ENCODE peak calls at places on chromosomes 6 and 20, in seven cellular contexts. S is breast epithelium, V is uterus, K is aorta, N is MM.1S, P is psoas muscle, H is PC-9. O is an unnamed sample. For H3K4me1, the result is how much of the 10 kb centered on the place peaks cover.

GRCh38 chr6:127582777-127583462 is 5.9 kb downstream of the C6orf58 start:
- DNase-seq in S (no peak), V (no peak), K (no peak), N (no peak), P (no peak), H (no peak), O (no peak)

GRCh38 chr20:20755227-20755626 is 42.8 kb upstream of the RALGAPA2 start:
- DNase-seq in S (no peak), V (no peak), K (no peak), N (no peak), P (no peak), H (no peak), O (no peak)

GRCh38 chr20:47024461-47024937 is 129.9 kb downstream of the EYA2 start:
- DNase-seq in S (no peak), V (peak), K (no peak), N (peak), P (no peak), H (no peak), O (no peak)

GRCh38 chr20:62219101-62219991 is 732 bp downstream of the HRH3 start:
- DNase-seq in S (no peak), V (no peak), K (no peak), N (no peak), P (no peak), H (no peak), O (no peak)

GRCh38 chr6:137520520-137520919 is 26.3 kb upstream of the OLIG3 start:
- DNase-seq in S (no peak), V (no peak), K (no peak), N (no peak), P (no peak), H (no peak), O (no peak)

GRCh38 chr6:69038841-69039240 is 403.8 kb downstream of the ADGRB3 start:
- DNase-seq in S (no peak), V (no peak), K (no peak), N (no peak), P (no peak), H (no peak), O (no peak)

GRCh38 chr20:47681977-47682812 is 103.1 kb downstream of the SULF2 start:
- DNase-seq in S (no peak), V (peak), K (no peak), N (no peak), P (peak), H (no peak), O (no peak)

GRCh38 chr6:10720229-10720959 is 2.5 kb upstream of the TMEM14C start:
- DNase-seq in S (no peak), V (peak), K (peak), N (peak), P (peak), H (peak), O (no peak)

GRCh38 chr20:36098364-36098763 is 56.2 kb upstream of the EPB41L1 start:
- DNase-seq in S (peak), V (no peak), K (peak), N (peak), P (no peak), H (peak), O (no peak)
- H3K27ac ChIP-seq in S (peak), V (peak), K (peak), N (peak), P (no peak), H (peak), O (no peak)

GRCh38 chr6:53331678-53332077 is 17.1 kb downstream of the ELOVL5 start:
- DNase-seq in S (no peak), V (no peak), K (no peak), N (no peak), P (no peak), H (no peak), O (no peak)

GRCh38 chr6:53336070-53336469 is 12.7 kb downstream of the ELOVL5 start:
- DNase-seq in S (no peak), V (no peak), K (no peak), N (no peak), P (no peak), H (no peak), O (no peak)

GRCh38 chr6:53335224-53335994 is 13.3 kb downstream of the ELOVL5 start:
- DNase-seq in S (no peak), V (no peak), K (no peak), N (peak), P (no peak), H (no peak), O (no peak)

GRCh38 chr6:53330137-53330536 is 18.6 kb downstream of the ELOVL5 start:
- DNase-seq in S (no peak), V (no peak), K (no peak), N (no peak), P (no peak), H (no peak), O (no peak)

GRCh38 chr6:53333439-53334408 is 15.0 kb downstream of the ELOVL5 start:
- DNase-seq in S (no peak), V (no peak), K (no peak), N (no peak), P (no peak), H (no peak), O (no peak)
- H3K4me1 ChIP-seq in S (under half), V (under half), K (under half), N (under half), P (under half), H (under half), O (under half)

GRCh38 chr6:6808915-6809314 is 220.4 kb downstream of the LY86 start:
- DNase-seq in S (no peak), V (no peak), K (no peak), N (no peak), P (no peak), H (no peak), O (no peak)

GRCh38 chr6:6808343-6808742 is 219.8 kb downstream of the LY86 start:
- DNase-seq in S (no peak), V (no peak), K (no peak), N (no peak), P (no peak), H (no peak), O (no peak)

GRCh38 chr6:6811151-6812002 is 222.9 kb downstream of the LY86 start:
- DNase-seq in S (peak), V (no peak), K (no peak), N (peak), P (no peak), H (peak), O (no peak)

GRCh38 chr6:6812427-6812826 is 223.9 kb downstream of the LY86 start:
- DNase-seq in S (no peak), V (no peak), K (no peak), N (no peak), P (no peak), H (no peak), O (no peak)

GRCh38 chr6:6810727-6811126 is 222.2 kb downstream of the LY86 start:
- DNase-seq in S (no peak), V (no peak), K (no peak), N (peak), P (no peak), H (no peak), O (no peak)
- H3K4me3 ChIP-seq in S (no peak), V (no peak), K (no peak), N (peak), P (peak), H (peak), O (no peak)

DNA sequence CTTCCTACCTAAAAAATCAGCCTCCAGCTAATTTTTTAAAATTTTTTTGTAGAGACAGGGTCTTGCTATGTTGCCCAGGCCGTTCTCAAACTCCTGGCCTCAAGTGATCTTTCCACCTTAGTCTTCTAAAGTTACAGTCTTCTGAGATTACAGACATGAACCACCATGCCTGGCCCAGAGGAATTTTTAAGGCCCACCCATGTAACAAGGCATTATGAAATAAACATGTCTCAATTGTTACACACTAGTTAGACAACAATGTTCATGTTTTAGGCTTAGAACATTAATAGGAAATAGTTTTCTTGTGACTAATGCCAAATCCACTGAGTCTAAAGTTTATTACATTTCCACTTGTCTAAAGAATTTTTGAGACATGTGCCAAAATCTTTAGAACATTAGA is 221.2 kb downstream of the LAMA2 start:
- DNase-seq in S (no peak), V (no peak), K (no peak), N (no peak), P (no peak), H (no peak), O (no peak)
- H3K27ac ChIP-seq in S (peak), V (peak), K (no peak), N (no peak), P (no peak), H (no peak), O (no peak)

GRCh38 chr6:1346556-1347186 is 34.8 kb downstream of the FOXQ1 start:
- DNase-seq in S (no peak), V (no peak), K (no peak), N (no peak), P (no peak), H (no peak), O (no peak)
- H3K4me1 ChIP-seq in S (under half), V (under half), K (under half), N (under half), P (under half), H (under half), O (under half)

GRCh38 chr6:113065606-113066005 is 718.5 kb downstream of the RFPL4B start:
- DNase-seq in S (no peak), V (no peak), K (no peak), N (no peak), P (no peak), H (no peak), O (no peak)

GRCh38 chr6:113068569-113068968 is 721.4 kb downstream of the RFPL4B start:
- DNase-seq in S (no peak), V (no peak), K (no peak), N (no peak), P (no peak), H (no peak), O (no peak)

GRCh38 chr6:113073611-113074191 is 726.6 kb downstream of the RFPL4B start:
- DNase-seq in S (no peak), V (no peak), K (no peak), N (no peak), P (no peak), H (no peak), O (no peak)

DNA sequence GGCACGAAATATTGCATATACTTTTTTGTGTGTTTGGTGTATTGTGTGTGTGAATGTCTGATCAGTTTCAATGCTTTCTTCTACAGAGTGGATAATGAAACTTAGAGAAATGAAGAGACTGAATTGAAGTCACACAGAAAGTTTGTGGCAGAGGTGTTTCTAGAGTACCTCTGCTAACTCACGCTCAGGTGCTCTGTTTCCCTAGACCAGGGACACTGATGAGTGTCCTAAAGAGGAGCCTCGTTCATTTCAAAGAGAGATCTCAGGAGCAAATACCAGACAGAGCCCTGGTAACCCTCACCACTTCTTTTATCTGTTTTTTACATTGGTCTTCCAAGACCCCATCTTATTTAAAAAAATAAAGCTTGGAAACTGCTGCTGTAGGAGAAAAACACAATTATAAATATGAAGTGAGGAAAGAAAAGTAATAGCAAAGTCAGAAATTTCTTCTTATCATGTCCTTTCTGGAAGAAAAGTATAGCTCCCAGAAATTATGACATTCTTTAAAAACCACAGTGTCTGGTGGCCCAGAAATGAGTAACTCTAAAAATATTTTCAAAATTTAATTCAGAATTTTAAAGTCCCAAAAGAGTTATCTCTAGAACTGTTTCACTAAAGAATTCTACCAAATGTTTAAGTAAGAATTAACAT is 720.6 kb downstream of the RFPL4B start:
- DNase-seq in S (no peak), V (no peak), K (no peak), N (peak), P (no peak), H (no peak), O (no peak)
- H3K4me3 ChIP-seq in S (no peak), V (no peak), K (no peak), N (no peak), P (no peak), H (no peak), O (no peak)

GRCh38 chr20:64072664-64073063 is 6.7 kb downstream of the RGS19 start:
- DNase-seq in S (no peak), V (no peak), K (no peak), N (no peak), P (no peak), H (no peak), O (no peak)
- H3K27ac ChIP-seq in S (no peak), V (no peak), K (no peak), N (no peak), P (no peak), H (no peak), O (no peak)

DNA sequence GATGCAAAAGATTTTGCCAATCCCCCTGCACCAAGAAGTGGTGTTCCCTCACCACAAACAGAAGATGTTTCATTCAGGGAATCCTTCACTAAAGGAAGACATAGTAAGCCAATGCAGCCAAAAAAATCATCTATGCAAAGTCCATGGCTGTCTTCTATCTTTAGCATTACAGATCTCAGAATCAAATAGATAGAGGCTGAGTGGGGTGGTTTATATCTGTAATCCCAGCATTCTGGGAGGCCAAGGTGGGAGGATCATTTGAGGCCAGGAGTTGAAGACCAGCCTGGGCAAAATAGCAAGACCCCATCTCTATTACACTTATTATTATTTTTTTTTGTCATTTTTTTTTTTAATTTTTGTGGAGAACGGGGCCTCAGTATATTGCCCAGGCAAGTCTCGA is 32.9 kb upstream of the ZNF217 start:
- DNase-seq in S (no peak), V (no peak), K (no peak), N (no peak), P (no peak), H (no peak), O (no peak)
- H3K4me1 ChIP-seq in S (under half), V (under half), K (under half), N (under half), P (under half), H (under half), O (under half)

GRCh38 chr6:150598401-150598800 is 1.3 kb upstream of the PLEKHG1 start:
- DNase-seq in S (no peak), V (no peak), K (no peak), N (peak), P (no peak), H (no peak), O (no peak)
- H3K4me3 ChIP-seq in S (no peak), V (no peak), K (no peak), N (no peak), P (no peak), H (no peak), O (no peak)

GRCh38 chr6:158083687-158084325 is 84.3 kb downstream of the SERAC1 start:
- DNase-seq in S (no peak), V (no peak), K (no peak), N (no peak), P (no peak), H (no peak), O (no peak)
- H3K27ac ChIP-seq in S (no peak), V (no peak), K (no peak), N (no peak), P (no peak), H (no peak), O (no peak)

O was measured in iPS DF 6.9.